ENCODE peak calls at places on chromosomes 1 and 21, in nine cellular contexts. I is body of pancreas, H is lower lobe of right lung, Z is cardiac muscle cell, O is GM23338, U is adrenal gland, J is brain microvascular endothelial cell, L is tibial artery, Q is psoas muscle. S is an unnamed sample.

GRCh38 chr1:86714159-86714558 is 9.8 kb downstream of the SH3GLB1 start:
- DNase-seq in U (no peak), Z (peak), H (no peak), L (no peak), J (no peak), Q (no peak), O (no peak), I (no peak), S (no peak)

GRCh38 chr1:95006681-95007080 is 66.1 kb downstream of the ALG14 start:
- DNase-seq in U (no peak), H (no peak), I (no peak), Q (no peak), L (no peak), J (no peak), Z (peak), O (no peak), S (no peak)

GRCh38 chr1:70997793-70998192 is 49.8 kb downstream of the PTGER3 start:
- DNase-seq in Q (no peak), I (no peak), Z (no peak), H (no peak), U (no peak), O (no peak), L (no peak), J (no peak), S (no peak)

GRCh38 chr21:16968436-16968835 is 544.4 kb upstream of the CXADR start:
- DNase-seq in Q (no peak), Z (no peak), H (no peak), L (no peak), U (no peak), J (no peak), I (no peak), O (no peak), S (no peak)

GRCh38 chr1:94522304-94522703 is 19.3 kb downstream of the F3 start:
- DNase-seq in Q (no peak), J (peak), H (no peak), Z (peak), U (no peak), I (no peak), O (peak), L (no peak), S (no peak)

GRCh38 chr1:229058111-229058551 is 212.8 kb upstream of the RAB4A start:
- DNase-seq in J (no peak), H (peak), I (peak), L (no peak), U (no peak), Z (no peak), Q (no peak), O (no peak), S (no peak)

GRCh38 chr1:84146375-84147032 is 2.4 kb downstream of the PRKACB start:
- DNase-seq in H (no peak), J (no peak), Z (peak), I (no peak), L (no peak), O (no peak), Q (no peak), U (no peak), S (no peak)

GRCh38 chr1:19835573-19835972 is 20.5 kb upstream of the RNF186 start:
- DNase-seq in Q (no peak), Z (no peak), J (no peak), O (no peak), U (no peak), L (no peak), I (no peak), H (no peak), S (no peak)

GRCh38 chr1:153742411-153743142 is 14.7 kb downstream of the INTS3 start:
- DNase-seq in H (no peak), L (no peak), J (no peak), I (peak), O (no peak), Q (no peak), Z (peak), U (peak), S (no peak)

GRCh38 chr1:40423264-40423642 is 27.0 kb upstream of the ZFP69B start:
- DNase-seq in H (no peak), Z (no peak), L (no peak), J (no peak), Q (no peak), O (no peak), U (no peak), I (no peak), S (no peak)

GRCh38 chr1:116178837-116179236 is 67.6 kb downstream of the MAB21L3 start:
- DNase-seq in L (no peak), Z (no peak), O (no peak), U (no peak), J (no peak), Q (no peak), I (peak), H (no peak), S (no peak)

GRCh38 chr1:8465692-8466091 is 147.8 kb downstream of the SLC45A1 start:
- DNase-seq in U (no peak), H (no peak), J (no peak), Z (no peak), I (no peak), L (no peak), O (no peak), Q (no peak), S (no peak)

GRCh38 chr1:20319456-20319855 is 28.8 kb downstream of the VWA5B1 start:
- DNase-seq in I (no peak), U (no peak), Z (no peak), O (no peak), L (no peak), Q (no peak), H (no peak), J (no peak), S (no peak)

GRCh38 chr1:227994632-227995300 is 12.0 kb upstream of the WNT3A start:
- DNase-seq in U (no peak), L (peak), Z (no peak), J (no peak), H (no peak), Q (no peak), O (no peak), I (no peak), S (no peak)

GRCh38 chr21:36188081-36188681 is 31.6 kb downstream of the DOP1B start:
- DNase-seq in Z (no peak), I (peak), H (peak), O (no peak), L (no peak), U (no peak), Q (no peak), J (no peak), S (peak)

GRCh38 chr1:113198806-113199205 is 125.8 kb downstream of the LRIG2 start:
- DNase-seq in O (no peak), Q (no peak), H (no peak), L (no peak), Z (no peak), I (no peak), U (no peak), J (no peak), S (no peak)

GRCh38 chr1:160522622-160523345 is at the start of gene SLAMF6:
- DNase-seq in J (no peak), H (no peak), I (no peak), O (no peak), Q (no peak), Z (no peak), U (no peak), L (no peak), S (no peak)

GRCh38 chr1:154866995-154867795 is 2.9 kb downstream of the KCNN3 start:
- DNase-seq in Z (peak), L (no peak), U (peak), I (peak), H (no peak), J (peak), O (peak), Q (peak), S (no peak)

GRCh38 chr1:151720974-151721787 is at the start of gene RIIAD1:
- DNase-seq in U (no peak), Q (no peak), Z (peak), I (peak), L (peak), J (no peak), O (peak), H (no peak), S (peak)

GRCh38 chr1:27101696-27102095 is 53.2 kb downstream of the SLC9A1 start:
- DNase-seq in I (no peak), L (no peak), J (no peak), H (no peak), O (no peak), Q (no peak), Z (no peak), U (no peak), S (no peak)

GRCh38 chr1:164648211-164649080 is 89.5 kb downstream of the PBX1 start:
- DNase-seq in I (peak), O (no peak), U (no peak), Z (no peak), H (no peak), Q (no peak), J (no peak), L (no peak), S (no peak)

GRCh38 chr1:22064751-22065402 is 12.4 kb downstream of the CDC42 start:
- DNase-seq in Z (no peak), I (no peak), O (peak), U (no peak), L (no peak), Q (no peak), J (no peak), H (no peak), S (no peak)

GRCh38 chr1:154081386-154082126 is 73.3 kb downstream of the NUP210L start:
- DNase-seq in Q (no peak), I (no peak), J (no peak), Z (no peak), H (no peak), L (no peak), O (no peak), U (no peak), S (no peak)

GRCh38 chr21:36330904-36331303 is 10.9 kb downstream of the MORC3 start:
- DNase-seq in L (no peak), J (peak), I (peak), H (no peak), Z (peak), O (peak), Q (no peak), U (peak), S (no peak)

GRCh38 chr21:39444406-39445145 is 1.0 kb downstream of the LCA5L start:
- DNase-seq in Z (peak), J (peak), I (no peak), Q (no peak), H (no peak), U (peak), L (no peak), O (peak), S (no peak)

GRCh38 chr1:47172782-47173181 is 17.1 kb downstream of the PDZK1IP1 start:
- DNase-seq in I (no peak), Q (no peak), L (no peak), Z (no peak), O (no peak), H (no peak), U (no peak), J (no peak), S (no peak)

GRCh38 chr21:42520628-42521253 is 7.1 kb downstream of the SLC37A1 start:
- DNase-seq in L (peak), Q (no peak), H (no peak), U (no peak), O (peak), J (no peak), Z (no peak), I (no peak), S (no peak)

GRCh38 chr1:162135271-162135775 is 65.8 kb downstream of the NOS1AP start:
- DNase-seq in Q (no peak), I (no peak), H (no peak), Z (no peak), L (no peak), J (no peak), O (no peak), U (no peak), S (no peak)

GRCh38 chr1:164588388-164589341 is 29.7 kb downstream of the PBX1 start:
- DNase-seq in I (peak), U (peak), L (peak), O (peak), Q (peak), J (peak), Z (peak), H (peak), S (peak)

GRCh38 chr1:201883786-201884185 is 4.9 kb upstream of the SHISA4 start:
- DNase-seq in Z (peak), Q (peak), H (no peak), O (no peak), U (peak), L (peak), J (no peak), I (peak), S (no peak)

GRCh38 chr1:109910963-109911798 is 532 bp downstream of the CSF1 start:
- DNase-seq in U (no peak), O (peak), Q (peak), Z (no peak), L (peak), H (no peak), I (no peak), J (no peak), S (no peak)

GRCh38 chr1:101371259-101371658 is 134.4 kb downstream of the S1PR1 start:
- DNase-seq in I (no peak), Q (no peak), H (no peak), J (peak), Z (no peak), L (no peak), O (no peak), U (peak), S (no peak)

GRCh38 chr1:43537423-43538142 is 6.9 kb downstream of the PTPRF start:
- DNase-seq in H (peak), O (no peak), J (peak), L (no peak), U (no peak), I (peak), Z (no peak), Q (no peak), S (no peak)

GRCh38 chr1:75074719-75075395 is 59.3 kb upstream of the LHX8 start:
- DNase-seq in I (no peak), H (no peak), O (peak), L (no peak), U (no peak), Q (no peak), J (no peak), Z (no peak), S (no peak)

GRCh38 chr1:168135982-168136708 is 585 bp downstream of the GPR161 start:
- DNase-seq in O (peak), J (no peak), I (peak), Q (peak), H (peak), Z (peak), U (peak), L (peak), S (peak)
- H3K27ac ChIP-seq in O (no peak), J (no peak), I (peak), Q (no peak), H (peak), Z (peak), U (no peak), L (peak), S (peak)

GRCh38 chr21:14121719-14122118 is 89.0 kb downstream of the LIPI start:
- DNase-seq in Q (no peak), U (no peak), H (no peak), L (no peak), I (no peak), J (no peak), O (no peak), Z (no peak), S (no peak)
- TF ChIP-seq CTCF in Q (no peak), U (no peak), H (no peak), L (no peak), I (no peak), J (no peak), O (no peak), Z (no peak), S (no peak)

DNA sequence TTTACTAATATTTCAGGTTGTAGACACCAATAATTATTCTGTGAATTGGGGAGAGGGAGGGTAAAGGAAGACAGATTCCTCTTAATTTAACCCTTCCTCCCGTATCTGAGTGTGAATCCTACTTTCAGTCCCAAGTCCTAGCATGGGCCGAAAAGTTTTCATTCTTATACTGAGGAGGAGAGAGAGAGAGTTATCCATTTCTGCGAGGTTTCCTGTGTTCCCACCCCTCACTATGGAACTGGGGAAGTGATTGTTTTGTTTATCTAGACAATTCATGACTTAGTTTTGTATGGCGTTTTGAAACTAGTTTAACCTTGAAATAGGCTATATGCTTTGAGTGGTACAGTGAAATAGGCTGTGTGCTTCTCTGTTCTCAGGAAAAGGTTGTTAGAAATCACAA is 134.0 kb upstream of the DPYD start:
- DNase-seq in H (no peak), Q (no peak), L (no peak), I (no peak), Z (no peak), J (no peak), U (no peak), O (no peak), S (no peak)
- H3K27ac ChIP-seq in H (no peak), Q (no peak), L (no peak), I (no peak), Z (no peak), J (no peak), U (no peak), O (no peak), S (no peak)

GRCh38 chr1:42456754-42457089 is 379 bp downstream of the PPCS start:
- DNase-seq in J (peak), L (peak), U (peak), H (peak), O (peak), I (peak), Z (peak), Q (peak), S (peak)
- TF ChIP-seq CTCF in J (no peak), L (no peak), U (no peak), H (no peak), O (no peak), I (no peak), Z (no peak), Q (no peak), S (no peak)

DNA sequence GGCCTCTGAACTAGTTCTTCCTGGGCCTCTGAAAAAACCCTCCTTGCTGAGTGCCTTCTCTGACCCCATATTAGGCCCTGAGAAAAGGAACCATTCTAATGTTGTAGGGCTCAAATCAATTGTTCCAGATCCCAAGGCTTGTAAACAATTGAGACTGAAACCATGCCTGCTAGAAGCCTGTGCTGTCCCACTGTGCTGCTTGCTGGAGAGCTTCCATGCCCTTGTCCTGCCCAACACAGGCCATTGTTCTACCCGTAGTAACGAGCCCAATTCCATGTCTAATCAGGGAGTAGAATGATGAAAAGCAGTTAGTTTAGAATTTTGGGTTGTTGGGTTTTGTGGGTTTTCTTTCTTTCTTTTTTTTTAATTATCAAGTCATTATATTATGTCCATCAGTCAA is 47.4 kb downstream of the ZNF281 start:
- DNase-seq in L (no peak), I (no peak), O (peak), J (no peak), H (no peak), U (no peak), Z (no peak), Q (no peak), S (no peak)
- H3K27ac ChIP-seq in L (no peak), I (no peak), O (peak), J (no peak), H (no peak), U (no peak), Z (no peak), Q (no peak), S (no peak)